ENCODE peak calls at places on chromosomes 2 and 18, in seven cellular contexts. One of them, this sample, is unnamed.

GRCh38 chr2:85999131-85999831 is 106.4 kb downstream of the POLR1A start:
- DNase-seq in A549: no peak
- DNase-seq in K562: no peak
- DNase-seq in breast epithelium: peak
- DNase-seq in tibial nerve: no peak
- DNase-seq in esophagus squamous epithelium: no peak
- DNase-seq in stomach: no peak
- DNase-seq in this sample: no peak

GRCh38 chr2:43766006-43766405 is 7.8 kb upstream of the DYNC2LI1 start:
- DNase-seq in esophagus squamous epithelium: no peak
- DNase-seq in breast epithelium: no peak
- DNase-seq in A549: no peak
- DNase-seq in stomach: no peak
- DNase-seq in K562: no peak
- DNase-seq in tibial nerve: no peak
- DNase-seq in this sample: no peak

GRCh38 chr18:74290831-74291770 is 662 bp downstream of the CYB5A start:
- DNase-seq in breast epithelium: peak
- DNase-seq in stomach: peak
- DNase-seq in esophagus squamous epithelium: no peak
- DNase-seq in tibial nerve: no peak
- DNase-seq in A549: no peak
- DNase-seq in K562: no peak
- DNase-seq in this sample: no peak

GRCh38 chr2:149490296-149490695 is 97.3 kb downstream of the MMADHC start:
- DNase-seq in A549: no peak
- DNase-seq in K562: no peak
- DNase-seq in breast epithelium: no peak
- DNase-seq in esophagus squamous epithelium: no peak
- DNase-seq in stomach: no peak
- DNase-seq in tibial nerve: no peak
- DNase-seq in this sample: no peak

GRCh38 chr2:217218269-217219140 is 358.6 kb upstream of the TNP1 start:
- DNase-seq in K562: peak
- DNase-seq in stomach: no peak
- DNase-seq in breast epithelium: no peak
- DNase-seq in esophagus squamous epithelium: no peak
- DNase-seq in tibial nerve: no peak
- DNase-seq in A549: no peak
- DNase-seq in this sample: no peak

GRCh38 chr2:31322376-31322775 is 88.4 kb downstream of the EHD3 start:
- DNase-seq in tibial nerve: no peak
- DNase-seq in stomach: no peak
- DNase-seq in A549: no peak
- DNase-seq in esophagus squamous epithelium: no peak
- DNase-seq in breast epithelium: no peak
- DNase-seq in K562: no peak
- DNase-seq in this sample: peak

GRCh38 chr2:98608962-98609604 is 694 bp downstream of the UNC50 start:
- DNase-seq in A549: peak
- DNase-seq in stomach: no peak
- DNase-seq in K562: peak
- DNase-seq in breast epithelium: no peak
- DNase-seq in tibial nerve: no peak
- DNase-seq in esophagus squamous epithelium: no peak
- DNase-seq in this sample: no peak

GRCh38 chr2:54520687-54521086 is 64.6 kb downstream of the SPTBN1 start:
- DNase-seq in tibial nerve: no peak
- DNase-seq in stomach: no peak
- DNase-seq in A549: peak
- DNase-seq in breast epithelium: no peak
- DNase-seq in K562: no peak
- DNase-seq in esophagus squamous epithelium: no peak
- DNase-seq in this sample: no peak

GRCh38 chr18:74191577-74191976 is 43.3 kb downstream of the TIMM21 start:
- DNase-seq in stomach: no peak
- DNase-seq in K562: no peak
- DNase-seq in esophagus squamous epithelium: no peak
- DNase-seq in tibial nerve: no peak
- DNase-seq in A549: no peak
- DNase-seq in breast epithelium: no peak
- DNase-seq in this sample: no peak

GRCh38 chr2:68790600-68790999 is 56.0 kb downstream of the ARHGAP25 start:
- DNase-seq in K562: no peak
- DNase-seq in esophagus squamous epithelium: no peak
- DNase-seq in stomach: no peak
- DNase-seq in breast epithelium: no peak
- DNase-seq in tibial nerve: no peak
- DNase-seq in A549: no peak
- DNase-seq in this sample: no peak

GRCh38 chr2:44736270-44736942 is 205.1 kb upstream of the SIX3 start:
- DNase-seq in A549: no peak
- DNase-seq in tibial nerve: no peak
- DNase-seq in breast epithelium: no peak
- DNase-seq in K562: no peak
- DNase-seq in stomach: no peak
- DNase-seq in esophagus squamous epithelium: no peak
- DNase-seq in this sample: no peak

GRCh38 chr2:236295481-236295880 is 31.3 kb upstream of the ASB18 start:
- DNase-seq in K562: no peak
- DNase-seq in esophagus squamous epithelium: no peak
- DNase-seq in A549: no peak
- DNase-seq in stomach: no peak
- DNase-seq in breast epithelium: no peak
- DNase-seq in tibial nerve: no peak
- DNase-seq in this sample: peak

GRCh38 chr2:236302555-236302954 is 38.3 kb upstream of the ASB18 start:
- DNase-seq in stomach: no peak
- DNase-seq in esophagus squamous epithelium: no peak
- DNase-seq in tibial nerve: no peak
- DNase-seq in K562: no peak
- DNase-seq in breast epithelium: no peak
- DNase-seq in A549: no peak
- DNase-seq in this sample: no peak

GRCh38 chr2:236303935-236304334 is 39.7 kb upstream of the ASB18 start:
- DNase-seq in K562: no peak
- DNase-seq in esophagus squamous epithelium: no peak
- DNase-seq in tibial nerve: no peak
- DNase-seq in stomach: no peak
- DNase-seq in A549: no peak
- DNase-seq in breast epithelium: no peak
- DNase-seq in this sample: no peak

GRCh38 chr2:236294647-236295046 is 30.4 kb upstream of the ASB18 start:
- DNase-seq in K562: no peak
- DNase-seq in esophagus squamous epithelium: no peak
- DNase-seq in A549: no peak
- DNase-seq in breast epithelium: no peak
- DNase-seq in tibial nerve: no peak
- DNase-seq in stomach: no peak
- DNase-seq in this sample: peak

DNA sequence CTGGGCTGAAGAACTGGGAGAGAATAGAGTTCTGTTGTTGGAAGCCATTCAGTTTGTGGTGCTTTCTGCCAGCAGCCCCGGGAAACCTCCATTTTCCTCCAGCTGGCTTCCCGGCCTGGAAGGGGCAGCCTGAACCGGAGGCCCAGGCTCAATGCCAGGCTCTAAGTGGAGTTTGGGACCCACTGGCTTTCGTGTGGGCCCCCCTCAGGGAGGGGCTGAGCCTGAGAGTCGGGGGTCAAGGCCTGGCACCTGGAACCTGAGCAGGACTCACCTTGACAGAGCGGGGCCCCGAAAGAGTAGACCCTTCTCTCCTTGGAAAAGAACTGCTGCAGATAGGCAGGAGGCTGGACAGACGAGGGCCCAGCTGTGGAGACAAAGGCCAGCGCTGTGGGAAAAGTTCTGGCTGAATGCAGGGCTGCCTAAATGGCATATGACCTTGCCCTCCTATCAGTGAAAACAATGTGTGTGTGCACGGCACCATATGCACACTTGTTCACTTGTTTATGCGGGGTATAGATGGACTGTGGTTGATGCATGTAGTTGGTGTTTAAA is 34.8 kb upstream of the ASB18 start:
- DNase-seq in K562: no peak
- DNase-seq in A549: no peak
- DNase-seq in stomach: no peak
- DNase-seq in esophagus squamous epithelium: no peak
- DNase-seq in breast epithelium: no peak
- DNase-seq in tibial nerve: no peak
- DNase-seq in this sample: peak
- TF ChIP-seq POLR2A in K562: no peak
- TF ChIP-seq POLR2A in A549: no peak
- TF ChIP-seq POLR2A in stomach: no peak
- TF ChIP-seq POLR2A in esophagus squamous epithelium: no peak
- TF ChIP-seq POLR2A in breast epithelium: no peak
- TF ChIP-seq POLR2A in tibial nerve: no peak
- TF ChIP-seq POLR2A in this sample: no peak

DNA sequence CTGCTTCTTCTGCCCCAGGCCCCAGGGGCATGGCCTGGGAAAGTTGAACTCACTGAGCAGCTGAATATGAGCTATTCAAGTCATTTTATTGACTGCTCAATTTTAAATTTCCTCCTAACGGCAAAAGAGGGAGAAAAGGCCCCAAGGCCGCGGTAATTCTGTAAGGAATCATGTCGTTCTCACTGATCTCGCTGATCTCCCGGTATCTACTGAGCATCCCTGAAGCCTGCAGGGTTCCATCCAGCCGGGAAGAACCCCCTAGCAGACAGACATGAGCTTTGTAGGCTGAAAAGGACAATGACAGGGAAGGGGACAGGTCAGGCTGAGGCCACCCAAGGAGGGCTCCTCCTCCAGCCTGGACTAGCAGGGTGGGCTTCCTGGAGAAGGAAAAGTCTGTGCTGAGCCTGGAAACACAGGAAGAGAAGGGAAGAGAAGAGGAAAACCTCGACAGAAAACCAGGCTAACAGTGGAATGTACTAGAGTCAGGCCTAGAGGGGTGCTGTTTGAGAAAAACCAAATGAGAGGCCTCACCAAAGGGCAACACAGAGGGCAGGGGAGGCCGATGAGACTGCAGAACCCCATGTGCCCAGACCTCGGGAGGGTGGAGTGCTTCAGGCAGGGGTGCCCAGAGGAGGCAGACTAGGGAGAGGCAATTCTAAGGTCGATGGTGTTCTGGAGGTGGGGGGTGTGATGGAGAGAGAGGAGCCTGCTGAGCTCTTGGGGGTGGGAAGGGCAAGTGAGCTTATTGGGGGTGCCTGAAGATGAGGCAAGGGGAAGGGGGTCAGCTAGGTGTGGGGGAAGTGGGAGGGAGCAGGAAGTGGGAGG is 2.9 kb upstream of the NPPC start:
- DNase-seq in K562: no peak
- DNase-seq in A549: no peak
- DNase-seq in tibial nerve: no peak
- DNase-seq in esophagus squamous epithelium: no peak
- DNase-seq in stomach: peak
- DNase-seq in breast epithelium: peak
- DNase-seq in this sample: peak
- TF ChIP-seq CTCF in K562: no peak
- TF ChIP-seq CTCF in A549: no peak
- TF ChIP-seq CTCF in tibial nerve: no peak
- TF ChIP-seq CTCF in esophagus squamous epithelium: no peak
- TF ChIP-seq CTCF in stomach: no peak
- TF ChIP-seq CTCF in breast epithelium: no peak
- TF ChIP-seq CTCF in this sample: no peak

GRCh38 chr2:70124983-70125480 is 37.8 kb downstream of the PCBP1 start:
- DNase-seq in breast epithelium: peak
- DNase-seq in stomach: peak
- DNase-seq in esophagus squamous epithelium: no peak
- DNase-seq in A549: peak
- DNase-seq in K562: peak
- DNase-seq in tibial nerve: peak
- DNase-seq in this sample: no peak
- TF ChIP-seq POLR2A in breast epithelium: no peak
- TF ChIP-seq POLR2A in stomach: no peak
- TF ChIP-seq POLR2A in esophagus squamous epithelium: no peak
- TF ChIP-seq POLR2A in A549: peak
- TF ChIP-seq POLR2A in K562: no peak
- TF ChIP-seq POLR2A in tibial nerve: no peak
- TF ChIP-seq POLR2A in this sample: no peak

DNA sequence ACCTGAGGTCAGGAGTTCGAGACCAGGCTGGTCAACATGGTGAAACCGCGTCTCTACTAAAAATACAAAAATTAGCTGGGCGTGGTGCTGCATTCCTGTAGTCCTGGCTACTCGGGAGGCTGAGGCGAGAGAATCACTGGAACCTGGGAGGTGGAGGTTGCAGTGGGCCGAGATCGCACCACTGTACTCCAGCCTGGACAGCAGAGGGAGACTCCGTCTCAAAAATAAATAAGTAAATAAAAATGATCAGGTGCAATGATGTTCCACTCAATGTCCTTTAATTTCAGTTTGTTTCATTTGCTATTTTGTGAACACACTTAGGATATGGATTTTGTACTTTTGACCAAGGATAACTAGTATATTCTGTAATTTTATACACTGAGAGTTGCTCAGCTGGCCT is 9.3 kb downstream of the HADHA start:
- DNase-seq in tibial nerve: no peak
- DNase-seq in stomach: no peak
- DNase-seq in breast epithelium: no peak
- DNase-seq in A549: peak
- DNase-seq in esophagus squamous epithelium: no peak
- DNase-seq in K562: no peak
- DNase-seq in this sample: no peak
- TF ChIP-seq CTCF in tibial nerve: no peak
- TF ChIP-seq CTCF in stomach: no peak
- TF ChIP-seq CTCF in breast epithelium: no peak
- TF ChIP-seq CTCF in A549: peak
- TF ChIP-seq CTCF in esophagus squamous epithelium: no peak
- TF ChIP-seq CTCF in K562: peak
- TF ChIP-seq CTCF in this sample: no peak

GRCh38 chr2:191650896-191651773 is 26.8 kb upstream of the NABP1 start:
- DNase-seq in breast epithelium: no peak
- DNase-seq in K562: no peak
- DNase-seq in stomach: no peak
- DNase-seq in tibial nerve: no peak
- DNase-seq in A549: no peak
- DNase-seq in esophagus squamous epithelium: no peak
- DNase-seq in this sample: no peak
- TF ChIP-seq POLR2A in breast epithelium: no peak
- TF ChIP-seq POLR2A in K562: no peak
- TF ChIP-seq POLR2A in stomach: no peak
- TF ChIP-seq POLR2A in tibial nerve: no peak
- TF ChIP-seq POLR2A in A549: no peak
- TF ChIP-seq POLR2A in esophagus squamous epithelium: no peak
- TF ChIP-seq POLR2A in this sample: no peak

DNA sequence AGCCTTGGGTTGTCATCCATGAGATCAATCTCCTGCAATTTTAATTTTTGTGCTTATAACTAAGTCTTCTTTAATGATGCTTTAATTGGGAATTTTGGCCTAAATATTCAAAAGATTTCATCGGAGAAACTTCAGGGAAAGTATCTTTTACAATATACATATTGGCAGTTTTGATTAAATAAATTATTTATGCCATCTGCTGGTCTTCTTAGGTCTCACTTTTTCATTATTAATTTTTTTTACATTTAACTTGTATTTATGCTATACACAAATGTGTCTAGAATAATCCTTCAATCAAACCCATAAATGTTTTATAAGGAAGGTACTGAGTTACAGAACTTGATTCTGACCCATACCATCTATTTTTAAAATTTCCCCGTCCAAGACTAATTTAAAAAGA is 95.1 kb upstream of the XPO1 start:
- DNase-seq in tibial nerve: no peak
- DNase-seq in stomach: no peak
- DNase-seq in K562: no peak
- DNase-seq in A549: no peak
- DNase-seq in breast epithelium: no peak
- DNase-seq in esophagus squamous epithelium: no peak
- DNase-seq in this sample: no peak
- TF ChIP-seq CTCF in tibial nerve: peak
- TF ChIP-seq CTCF in stomach: no peak
- TF ChIP-seq CTCF in K562: no peak
- TF ChIP-seq CTCF in A549: peak
- TF ChIP-seq CTCF in breast epithelium: no peak
- TF ChIP-seq CTCF in esophagus squamous epithelium: no peak
- TF ChIP-seq CTCF in this sample: no peak

This sample was measured in vagina.